ENCODE peak calls at places on chromosomes 16 and 17, in six cellular contexts. F is HFFc6; S is endothelial cell; E is activated T-cell treated with anti-CD3 and anti-CD28 coated beads, Interleukin-2, amount 50 U/mL, for 4 hours; V is HS-5; B is OCI-LY7. O is an unnamed sample.

GRCh38 chr17:5971969-5972368 is 98.2 kb upstream of the WSCD1 start:
- DNase-seq in F (no peak), S (no peak), E (no peak), V (no peak), B (no peak), O (no peak)

GRCh38 chr17:71792966-71793365 is 327.9 kb upstream of the SOX9 start:
- DNase-seq in F (peak), S (no peak), E (no peak), V (peak), B (no peak), O (no peak)

GRCh38 chr17:43706235-43706634 is 44.5 kb upstream of the MEOX1 start:
- DNase-seq in F (no peak), S (no peak), E (no peak), V (no peak), B (no peak), O (no peak)

GRCh38 chr16:2121853-2122252 is 13.8 kb downstream of the PKD1 start:
- DNase-seq in F (no peak), S (no peak), E (no peak), V (no peak), B (no peak), O (no peak)

GRCh38 chr17:27878776-27879562 is 14.2 kb downstream of the LYRM9 start:
- DNase-seq in F (no peak), S (no peak), E (no peak), V (no peak), B (no peak), O (no peak)

GRCh38 chr16:75052481-75053211 is 53.8 kb downstream of the ZNRF1 start:
- DNase-seq in F (no peak), S (no peak), E (no peak), V (no peak), B (no peak), O (no peak)

GRCh38 chr16:56479469-56479868 is 28.1 kb downstream of the OGFOD1 start:
- DNase-seq in F (no peak), S (no peak), E (no peak), V (no peak), B (no peak), O (no peak)

GRCh38 chr16:10896723-10897122 is 19.7 kb downstream of the CIITA start:
- DNase-seq in F (no peak), S (no peak), E (no peak), V (no peak), B (no peak), O (no peak)

GRCh38 chr16:56625140-56625942 is at the start of gene MT1E:
- DNase-seq in F (peak), S (no peak), E (no peak), V (no peak), B (no peak), O (no peak)

GRCh38 chr16:30745082-30745481 is 3.1 kb upstream of the PHKG2 start:
- DNase-seq in F (no peak), S (no peak), E (no peak), V (no peak), B (no peak), O (no peak)

GRCh38 chr16:89297156-89297869 is 79.8 kb downstream of the ZNF778 start:
- DNase-seq in F (no peak), S (no peak), E (no peak), V (no peak), B (no peak), O (no peak)

GRCh38 chr16:57265850-57266530 is 18.5 kb downstream of the PLLP start:
- DNase-seq in F (no peak), S (no peak), E (no peak), V (no peak), B (no peak), O (no peak)

GRCh38 chr17:43768382-43768781 is 9.8 kb upstream of the SOST start:
- DNase-seq in F (no peak), S (no peak), E (no peak), V (no peak), B (peak), O (no peak)

GRCh38 chr17:9666461-9667050 is 21.2 kb downstream of the USP43 start:
- DNase-seq in F (no peak), S (no peak), E (no peak), V (no peak), B (no peak), O (no peak)

GRCh38 chr17:73343168-73343634 is 31.4 kb upstream of the CDC42EP4 start:
- DNase-seq in F (no peak), S (no peak), E (no peak), V (no peak), B (no peak), O (no peak)

GRCh38 chr17:43839670-43840101 is 6.7 kb upstream of the MPP3 start:
- DNase-seq in F (no peak), S (no peak), E (no peak), V (no peak), B (no peak), O (no peak)

GRCh38 chr17:14269473-14269872 is 31.4 kb upstream of the HS3ST3B1 start:
- DNase-seq in F (no peak), S (no peak), E (no peak), V (no peak), B (no peak), O (no peak)

GRCh38 chr17:74118504-74118903 is 85.0 kb upstream of the RPL38 start:
- DNase-seq in F (no peak), S (peak), E (no peak), V (no peak), B (no peak), O (no peak)

GRCh38 chr17:79936661-79937434 is 97.6 kb upstream of the CBX4 start:
- DNase-seq in F (no peak), S (no peak), E (no peak), V (no peak), B (peak), O (no peak)

GRCh38 chr17:80256034-80256350 is 4.7 kb upstream of the RNF213 start:
- DNase-seq in F (no peak), S (no peak), E (no peak), V (no peak), B (no peak), O (no peak)

GRCh38 chr16:67657751-67658518 is 2.1 kb downstream of the ACD start:
- DNase-seq in F (no peak), S (no peak), E (no peak), V (no peak), B (no peak), O (no peak)

GRCh38 chr16:68072038-68072695 is 13.0 kb upstream of the NFATC3 start:
- DNase-seq in F (peak), S (no peak), E (no peak), V (peak), B (no peak), O (no peak)

GRCh38 chr16:4994719-4995434 is 36.7 kb downstream of the SEC14L5 start:
- DNase-seq in F (no peak), S (no peak), E (no peak), V (no peak), B (no peak), O (no peak)

GRCh38 chr17:61139219-61139618 is 260.4 kb upstream of the TBX2 start:
- DNase-seq in F (peak), S (no peak), E (peak), V (peak), B (peak), O (peak)

GRCh38 chr17:78272181-78272913 is 40.9 kb downstream of the TMEM235 start:
- DNase-seq in F (no peak), S (no peak), E (peak), V (no peak), B (peak), O (peak)

GRCh38 chr16:68563631-68564366 is 24.7 kb downstream of the ZFP90 start:
- DNase-seq in F (no peak), S (no peak), E (no peak), V (no peak), B (no peak), O (no peak)

GRCh38 chr17:30203471-30203981 is 32.0 kb downstream of the SLC6A4 start:
- DNase-seq in F (no peak), S (no peak), E (no peak), V (no peak), B (no peak), O (no peak)

GRCh38 chr16:79532785-79533184 is 67.8 kb downstream of the MAF start:
- DNase-seq in F (no peak), S (no peak), E (no peak), V (no peak), B (no peak), O (no peak)

GRCh38 chr17:7745748-7746470 is 28.4 kb downstream of the DNAH2 start:
- DNase-seq in F (peak), S (peak), E (no peak), V (peak), B (no peak), O (no peak)

GRCh38 chr16:71504901-71505300 is 15.8 kb upstream of the ZNF19 start:
- DNase-seq in F (no peak), S (no peak), E (no peak), V (no peak), B (no peak), O (no peak)

GRCh38 chr17:81311954-81312353 is 16.8 kb upstream of the SLC38A10 start:
- DNase-seq in F (no peak), S (no peak), E (no peak), V (no peak), B (no peak), O (no peak)

O was measured in MM.1S.